ENCODE peak calls at places on chromosomes 4 and X, in nine cellular contexts. B is HCT116, G is SK-N-SH, J is GM23248, W is Karpas-422, Q is MM.1S, Z is PC-3, T is GM23338, Y is PC-9. S is an unnamed sample. For H3K27me3 and H3K9me2, the result is how much of the 10 kb centered on the place peaks cover.

GRCh38 chr4:151471728-151472127 is 62.8 kb downstream of the FHIP1A start:
- DNase-seq in B (no peak), G (no peak), J (no peak), W (no peak), Q (no peak), Z (no peak), T (no peak), Y (no peak), S (no peak)

GRCh38 chr4:105509291-105509690 is 35.4 kb upstream of the PPA2 start:
- DNase-seq in B (no peak), G (no peak), J (no peak), W (peak), Q (no peak), Z (no peak), T (no peak), Y (no peak), S (no peak)

GRCh38 chr4:14415146-14415545 is 587.1 kb upstream of the CPEB2 start:
- DNase-seq in B (no peak), G (no peak), J (peak), W (no peak), Q (no peak), Z (peak), T (peak), Y (no peak), S (peak)

GRCh38 chr4:177569443-177569842 is 127.2 kb upstream of the AGA start:
- DNase-seq in B (no peak), G (no peak), J (peak), W (no peak), Q (no peak), Z (no peak), T (no peak), Y (no peak), S (no peak)

GRCh38 chr4:112944006-112944405 is 105.4 kb upstream of the ANK2 start:
- DNase-seq in B (no peak), G (peak), J (no peak), W (no peak), Q (no peak), Z (no peak), T (no peak), Y (no peak), S (no peak)

GRCh38 chrX:136497556-136498048 is at the start of gene HTATSF1:
- DNase-seq in B (no peak), G (no peak), J (no peak), W (peak), Q (no peak), Z (no peak), T (peak), Y (no peak), S (no peak)

GRCh38 chr4:126238010-126238409 is 923.3 kb downstream of the FAT4 start:
- DNase-seq in B (no peak), G (no peak), J (no peak), W (no peak), Q (no peak), Z (no peak), T (peak), Y (no peak), S (no peak)

GRCh38 chr4:149914521-149915115 is 99.0 kb upstream of the IQCM start:
- DNase-seq in B (peak), G (peak), J (peak), W (peak), Q (peak), Z (peak), T (peak), Y (peak), S (peak)

GRCh38 chrX:21373637-21374162 is 518 bp upstream of the CNKSR2 start:
- DNase-seq in B (no peak), G (no peak), J (peak), W (no peak), Q (peak), Z (no peak), T (peak), Y (peak), S (no peak)

GRCh38 chrX:4925911-4926310 is 1212.5 kb upstream of the PRKX start:
- DNase-seq in B (no peak), G (no peak), J (no peak), W (no peak), Q (no peak), Z (peak), T (no peak), Y (no peak), S (no peak)

GRCh38 chr4:10781805-10782204 is 97.2 kb upstream of the CLNK start:
- DNase-seq in B (no peak), G (no peak), J (no peak), W (no peak), Q (no peak), Z (no peak), T (no peak), Y (no peak), S (no peak)

GRCh38 chr4:145760176-145760575 is 80.2 kb downstream of the C4orf51 start:
- DNase-seq in B (no peak), G (no peak), J (no peak), W (no peak), Q (no peak), Z (no peak), T (no peak), Y (no peak), S (no peak)

GRCh38 chrX:10233173-10233572 is 76.4 kb downstream of the CLCN4 start:
- DNase-seq in B (no peak), G (no peak), J (peak), W (no peak), Q (no peak), Z (no peak), T (no peak), Y (no peak), S (no peak)

GRCh38 chr4:121666091-121666679 is 30.6 kb downstream of the ANXA5 start:
- DNase-seq in B (no peak), G (no peak), J (no peak), W (no peak), Q (no peak), Z (no peak), T (no peak), Y (no peak), S (no peak)

GRCh38 chr4:26860922-26861433 is 337 bp downstream of the STIM2 start:
- DNase-seq in B (no peak), G (peak), J (peak), W (peak), Q (no peak), Z (peak), T (peak), Y (peak), S (peak)

GRCh38 chr4:16289872-16290554 is 63.7 kb upstream of the TAPT1 start:
- DNase-seq in B (peak), G (peak), J (peak), W (peak), Q (peak), Z (peak), T (peak), Y (no peak), S (peak)

GRCh38 chr4:185840201-185840600 is 28.2 kb upstream of the SORBS2 start:
- DNase-seq in B (no peak), G (no peak), J (peak), W (no peak), Q (no peak), Z (no peak), T (no peak), Y (no peak), S (no peak)

GRCh38 chr4:183936574-183937335 is 31.6 kb downstream of the STOX2 start:
- DNase-seq in B (no peak), G (no peak), J (no peak), W (no peak), Q (no peak), Z (no peak), T (no peak), Y (no peak), S (no peak)

GRCh38 chrX:13473666-13474516 is 95.5 kb upstream of the EGFL6 start:
- DNase-seq in B (no peak), G (no peak), J (peak), W (no peak), Q (peak), Z (no peak), T (no peak), Y (no peak), S (no peak)

GRCh38 chr4:72397314-72397713 is 171.7 kb downstream of the ADAMTS3 start:
- DNase-seq in B (no peak), G (no peak), J (peak), W (no peak), Q (no peak), Z (no peak), T (no peak), Y (no peak), S (peak)

GRCh38 chr4:7383251-7383650 is 51.5 kb downstream of the PSAPL1 start:
- DNase-seq in B (no peak), G (peak), J (no peak), W (no peak), Q (no peak), Z (no peak), T (no peak), Y (no peak), S (no peak)

GRCh38 chrX:13432776-13433605 is 113.1 kb upstream of the ATXN3L start:
- DNase-seq in B (no peak), G (no peak), J (peak), W (no peak), Q (no peak), Z (no peak), T (no peak), Y (no peak), S (peak)

GRCh38 chr4:120994521-120994920 is 72.0 kb upstream of the PRDM5 start:
- DNase-seq in B (no peak), G (no peak), J (no peak), W (no peak), Q (no peak), Z (no peak), T (peak), Y (no peak), S (no peak)

GRCh38 chrX:150635952-150636351 is 57.2 kb upstream of the MTMR1 start:
- DNase-seq in B (no peak), G (no peak), J (peak), W (no peak), Q (no peak), Z (peak), T (no peak), Y (no peak), S (no peak)

GRCh38 chrX:20028588-20028987 is 37.7 kb upstream of the BCLAF3 start:
- DNase-seq in B (no peak), G (no peak), J (no peak), W (no peak), Q (no peak), Z (no peak), T (no peak), Y (no peak), S (peak)

GRCh38 chr4:17687237-17687857 is 72.9 kb downstream of the MED28 start:
- DNase-seq in B (no peak), G (no peak), J (no peak), W (no peak), Q (no peak), Z (no peak), T (no peak), Y (no peak), S (no peak)

GRCh38 chr4:76704133-76704881 is 193.6 kb downstream of the SOWAHB start:
- DNase-seq in B (peak), G (no peak), J (peak), W (no peak), Q (no peak), Z (peak), T (peak), Y (peak), S (peak)

GRCh38 chr4:132065940-132066495 is 1083.1 kb upstream of the PCDH10 start:
- DNase-seq in B (no peak), G (no peak), J (no peak), W (no peak), Q (no peak), Z (peak), T (no peak), Y (no peak), S (no peak)

GRCh38 chrX:102154218-102154860 is 1.4 kb downstream of the BEX5 start:
- DNase-seq in B (no peak), G (peak), J (no peak), W (peak), Q (peak), Z (no peak), T (peak), Y (no peak), S (no peak)

GRCh38 chrX:123731987-123732678 is 719 bp downstream of the THOC2 start:
- DNase-seq in B (no peak), G (peak), J (peak), W (no peak), Q (no peak), Z (peak), T (peak), Y (peak), S (peak)

GRCh38 chr4:91448668-91449330 is 855.0 kb upstream of the GRID2 start:
- DNase-seq in B (peak), G (no peak), J (peak), W (no peak), Q (no peak), Z (peak), T (peak), Y (no peak), S (peak)

GRCh38 chr4:73978886-73979285 is 2.9 kb downstream of the PF4 start:
- DNase-seq in B (no peak), G (no peak), J (peak), W (no peak), Q (no peak), Z (peak), T (no peak), Y (no peak), S (peak)

GRCh38 chr4:102411416-102411815 is 66.1 kb upstream of the SLC39A8 start:
- DNase-seq in B (no peak), G (no peak), J (peak), W (no peak), Q (no peak), Z (peak), T (no peak), Y (no peak), S (no peak)

GRCh38 chrX:136608295-136608933 is 39.5 kb upstream of the CD40LG start:
- DNase-seq in B (peak), G (no peak), J (peak), W (peak), Q (peak), Z (peak), T (peak), Y (peak), S (no peak)

GRCh38 chr4:110793381-110793801 is 170.5 kb upstream of the PITX2 start:
- DNase-seq in B (peak), G (no peak), J (peak), W (no peak), Q (no peak), Z (no peak), T (no peak), Y (no peak), S (peak)

GRCh38 chr4:7785017-7785416 is 154.6 kb downstream of the AFAP1 start:
- DNase-seq in B (no peak), G (peak), J (peak), W (no peak), Q (no peak), Z (no peak), T (no peak), Y (no peak), S (no peak)

GRCh38 chr4:46781434-46782092 is 127.5 kb downstream of the COX7B2 start:
- DNase-seq in B (no peak), G (no peak), J (no peak), W (no peak), Q (no peak), Z (no peak), T (no peak), Y (no peak), S (no peak)

GRCh38 chrX:41604154-41604553 is 84.6 kb upstream of the GPR34 start:
- DNase-seq in B (no peak), G (no peak), J (no peak), W (no peak), Q (no peak), Z (no peak), T (no peak), Y (no peak), S (no peak)
- H3K27me3 ChIP-seq in B (under half), G (under half), J (under half), W (under half), Q (under half), Z (under half), T (under half), Y (under half), S (under half)

GRCh38 chr4:189869236-189869635 is 71.4 kb upstream of the FRG1 start:
- DNase-seq in B (no peak), G (no peak), J (no peak), W (no peak), Q (no peak), Z (no peak), T (no peak), Y (no peak), S (no peak)

GRCh38 chr4:189870835-189871234 is 69.8 kb upstream of the FRG1 start:
- DNase-seq in B (no peak), G (no peak), J (no peak), W (no peak), Q (no peak), Z (no peak), T (no peak), Y (no peak), S (no peak)

DNA sequence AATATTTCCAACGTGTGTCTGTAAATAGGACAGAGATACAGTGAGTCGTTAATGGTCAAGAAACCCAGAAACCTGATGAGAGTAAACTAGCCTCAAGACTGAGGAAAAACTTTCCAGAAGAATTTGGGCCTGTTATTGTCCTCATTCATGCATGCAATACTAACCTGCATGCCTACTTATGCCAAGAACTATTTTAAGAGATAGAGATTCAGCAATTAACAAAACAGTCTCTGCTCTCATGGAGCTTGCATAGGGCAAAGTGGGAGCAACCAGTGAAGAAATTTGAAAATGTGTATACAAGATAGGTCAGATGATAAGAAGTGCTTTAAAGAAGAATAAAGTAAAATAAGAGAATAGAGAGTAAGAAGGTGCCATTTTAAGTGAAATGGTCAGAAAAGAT is 66.1 kb upstream of the FRG1 start:
- DNase-seq in B (no peak), G (no peak), J (no peak), W (no peak), Q (no peak), Z (no peak), T (no peak), Y (no peak), S (no peak)
- H3K9me2 ChIP-seq in B (under half), G (under half), J (under half), W (under half), Q (under half), Z (under half), T (under half), Y (under half), S (under half)

DNA sequence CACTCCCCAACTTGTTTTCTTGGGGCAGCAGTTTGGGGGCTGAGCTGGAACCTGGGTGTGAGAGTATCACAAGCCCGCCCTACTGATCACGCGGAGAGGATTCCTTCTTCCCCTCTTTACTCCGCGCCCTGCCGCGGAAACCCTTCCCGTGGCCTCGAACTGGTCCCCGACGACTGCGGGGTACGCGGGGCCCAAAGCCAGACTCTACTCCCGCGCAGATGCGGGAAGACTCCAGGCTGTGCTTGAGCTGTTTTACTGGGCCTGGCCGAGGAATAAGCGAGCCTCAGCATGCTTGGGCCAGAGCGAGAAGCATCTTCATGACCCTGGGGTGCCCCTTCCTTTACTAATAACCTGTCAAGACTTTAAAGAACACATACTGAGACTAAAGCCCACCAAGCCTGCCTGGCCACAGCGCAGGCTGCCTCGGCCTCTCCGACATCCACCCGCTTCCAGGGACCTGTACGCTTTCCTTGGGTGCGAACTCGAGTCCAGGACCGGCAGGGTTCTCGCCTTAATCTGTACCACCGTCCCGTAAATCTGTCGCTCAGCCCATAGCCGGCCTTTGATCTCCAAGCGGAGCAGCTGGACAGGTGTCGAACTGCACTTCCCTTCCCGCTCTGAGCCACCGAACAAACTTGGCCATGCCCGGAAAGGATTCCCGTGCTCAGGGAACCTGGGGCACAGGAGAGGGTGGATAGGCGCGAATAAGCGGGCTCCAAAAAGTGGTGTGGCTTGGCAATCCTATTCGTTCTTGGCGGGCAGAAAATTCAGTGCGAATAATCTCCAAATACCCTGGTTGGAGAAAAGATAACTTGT is 55.0 kb upstream of the TMEM33 start:
- DNase-seq in B (no peak), G (peak), J (no peak), W (no peak), Q (no peak), Z (no peak), T (peak), Y (no peak), S (no peak)
- H3K27me3 ChIP-seq in B (under half), G (under half), J (half or more), W (under half), Q (under half), Z (under half), T (half or more), Y (under half), S (half or more)

GRCh38 chrX:18179446-18179845 is 41.2 kb downstream of the BEND2 start:
- DNase-seq in B (no peak), G (no peak), J (no peak), W (no peak), Q (no peak), Z (no peak), T (no peak), Y (no peak), S (no peak)
- H3K9me2 ChIP-seq in B (under half), G (under half), J (under half), W (under half), Q (under half), Z (under half), T (under half), Y (under half), S (under half)

DNA sequence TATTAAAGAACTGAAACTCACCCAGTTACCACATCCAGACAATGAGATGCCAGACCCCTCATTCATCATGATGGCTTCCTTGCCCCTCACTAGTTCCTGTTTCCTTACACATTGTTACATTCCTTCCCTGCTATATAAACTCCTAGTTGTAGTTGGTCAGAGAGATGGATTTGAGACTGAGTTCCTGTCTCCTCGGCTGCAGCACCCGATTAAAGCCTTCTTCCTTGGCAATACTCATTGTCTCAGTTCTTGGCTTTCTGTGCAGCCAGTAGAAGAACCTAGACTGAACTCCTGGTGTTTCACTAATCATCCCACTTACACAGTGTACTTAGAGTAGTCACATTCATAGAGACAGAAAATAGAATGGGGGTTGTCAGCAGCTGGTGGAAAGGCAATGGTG is 324.7 kb downstream of the TRIML1 start:
- DNase-seq in B (no peak), G (no peak), J (no peak), W (no peak), Q (no peak), Z (no peak), T (no peak), Y (no peak), S (no peak)
- H3K27me3 ChIP-seq in B (under half), G (under half), J (under half), W (under half), Q (under half), Z (under half), T (under half), Y (under half), S (under half)

GRCh38 chr4:77710684-77711083 is 105.1 kb downstream of the CXCL13 start:
- DNase-seq in B (no peak), G (no peak), J (no peak), W (no peak), Q (no peak), Z (no peak), T (no peak), Y (no peak), S (no peak)
- H3K9me2 ChIP-seq in B (under half), G (under half), J (under half), W (under half), Q (under half), Z (under half), T (under half), Y (under half), S (under half)

DNA sequence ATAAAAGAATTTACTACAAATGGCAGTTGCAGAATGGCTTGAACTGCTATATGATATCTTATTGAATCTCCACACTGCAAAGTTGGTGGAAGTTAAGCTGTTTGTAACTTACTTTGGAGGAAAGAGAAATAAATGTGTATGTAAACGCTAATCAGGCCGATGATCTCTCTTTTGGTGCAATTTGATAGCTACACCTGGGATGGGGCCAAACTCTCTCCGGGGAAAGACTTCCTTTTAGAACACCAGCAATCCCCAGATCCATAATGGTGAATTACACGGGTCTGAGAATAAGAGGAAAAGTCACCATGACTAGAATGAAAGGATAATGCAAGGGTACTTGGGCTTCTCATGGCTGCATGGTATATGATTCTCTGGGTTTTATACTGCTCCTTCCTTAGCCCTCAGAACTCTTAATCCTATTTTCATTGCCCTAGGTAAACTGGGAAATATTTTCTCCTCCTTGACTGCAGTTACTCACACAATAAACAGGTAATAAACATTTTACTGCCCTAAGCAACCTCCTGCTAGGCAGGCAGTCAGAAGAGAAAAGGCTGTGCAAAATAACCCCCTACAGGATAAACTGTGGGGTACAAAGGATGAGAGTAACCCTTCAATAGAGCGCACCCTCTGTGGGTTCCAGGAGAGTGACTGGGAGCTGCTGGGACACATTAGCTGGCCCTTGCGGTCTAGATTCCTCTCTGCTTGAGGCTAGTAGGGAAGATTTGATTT is 109.3 kb downstream of the MGST2 start:
- DNase-seq in B (no peak), G (peak), J (no peak), W (no peak), Q (no peak), Z (peak), T (peak), Y (peak), S (no peak)
- H3K27me3 ChIP-seq in B (under half), G (under half), J (under half), W (under half), Q (under half), Z (under half), T (under half), Y (under half), S (under half)

S was measured in hepatocyte.